ENCODE peak calls at places on chromosomes 5 and 9, in nine cellular contexts. One of them, this sample, is unnamed.

GRCh38 chr9:117234178-117234577 is 180.7 kb downstream of the ASTN2 start:
- DNase-seq in thyroid gland: no peak
- DNase-seq in brain microvascular endothelial cell: no peak
- DNase-seq in fibroblast of lung: no peak
- DNase-seq in stomach: no peak
- DNase-seq in aorta: no peak
- DNase-seq in uterus: no peak
- DNase-seq in cardiac fibroblast: no peak
- DNase-seq in WERI-Rb-1: peak
- DNase-seq in this sample: no peak

GRCh38 chr5:59039296-59040006 is 456.6 kb downstream of the RAB3C start:
- DNase-seq in uterus: peak
- DNase-seq in aorta: peak
- DNase-seq in fibroblast of lung: peak
- DNase-seq in stomach: peak
- DNase-seq in brain microvascular endothelial cell: peak
- DNase-seq in thyroid gland: peak
- DNase-seq in WERI-Rb-1: peak
- DNase-seq in cardiac fibroblast: peak
- DNase-seq in this sample: peak

GRCh38 chr5:174355208-174355612 is 309.7 kb downstream of the NSG2 start:
- DNase-seq in brain microvascular endothelial cell: peak
- DNase-seq in stomach: no peak
- DNase-seq in thyroid gland: no peak
- DNase-seq in WERI-Rb-1: no peak
- DNase-seq in fibroblast of lung: peak
- DNase-seq in cardiac fibroblast: peak
- DNase-seq in aorta: no peak
- DNase-seq in uterus: no peak
- DNase-seq in this sample: no peak

GRCh38 chr5:152487130-152487529 is 82.1 kb upstream of the NMUR2 start:
- DNase-seq in cardiac fibroblast: no peak
- DNase-seq in WERI-Rb-1: no peak
- DNase-seq in thyroid gland: no peak
- DNase-seq in brain microvascular endothelial cell: no peak
- DNase-seq in aorta: no peak
- DNase-seq in stomach: no peak
- DNase-seq in uterus: no peak
- DNase-seq in fibroblast of lung: no peak
- DNase-seq in this sample: no peak

GRCh38 chr9:34995288-34996060 is 5.9 kb downstream of the DNAJB5 start:
- DNase-seq in uterus: no peak
- DNase-seq in WERI-Rb-1: peak
- DNase-seq in cardiac fibroblast: peak
- DNase-seq in brain microvascular endothelial cell: no peak
- DNase-seq in stomach: no peak
- DNase-seq in thyroid gland: no peak
- DNase-seq in aorta: no peak
- DNase-seq in fibroblast of lung: peak
- DNase-seq in this sample: no peak

GRCh38 chr5:159730285-159730684 is 186.0 kb upstream of the ADRA1B start:
- DNase-seq in uterus: no peak
- DNase-seq in aorta: no peak
- DNase-seq in cardiac fibroblast: no peak
- DNase-seq in fibroblast of lung: no peak
- DNase-seq in thyroid gland: no peak
- DNase-seq in stomach: no peak
- DNase-seq in brain microvascular endothelial cell: no peak
- DNase-seq in WERI-Rb-1: no peak
- DNase-seq in this sample: no peak

GRCh38 chr5:150394103-150394502 is 18.6 kb downstream of the CD74 start:
- DNase-seq in stomach: no peak
- DNase-seq in brain microvascular endothelial cell: peak
- DNase-seq in aorta: no peak
- DNase-seq in fibroblast of lung: peak
- DNase-seq in cardiac fibroblast: no peak
- DNase-seq in WERI-Rb-1: no peak
- DNase-seq in thyroid gland: no peak
- DNase-seq in uterus: no peak
- DNase-seq in this sample: no peak

GRCh38 chr5:32996336-32996735 is 285.2 kb downstream of the NPR3 start:
- DNase-seq in uterus: no peak
- DNase-seq in aorta: no peak
- DNase-seq in cardiac fibroblast: no peak
- DNase-seq in WERI-Rb-1: no peak
- DNase-seq in stomach: no peak
- DNase-seq in brain microvascular endothelial cell: no peak
- DNase-seq in thyroid gland: no peak
- DNase-seq in fibroblast of lung: no peak
- DNase-seq in this sample: no peak

GRCh38 chr5:123651234-123651633 is 139.3 kb downstream of the CSNK1G3 start:
- DNase-seq in aorta: no peak
- DNase-seq in cardiac fibroblast: no peak
- DNase-seq in fibroblast of lung: no peak
- DNase-seq in thyroid gland: no peak
- DNase-seq in stomach: no peak
- DNase-seq in uterus: no peak
- DNase-seq in WERI-Rb-1: no peak
- DNase-seq in brain microvascular endothelial cell: no peak
- DNase-seq in this sample: no peak

GRCh38 chr5:35815089-35815936 is 41.4 kb upstream of the IL7R start:
- DNase-seq in WERI-Rb-1: peak
- DNase-seq in cardiac fibroblast: peak
- DNase-seq in stomach: no peak
- DNase-seq in aorta: no peak
- DNase-seq in uterus: no peak
- DNase-seq in fibroblast of lung: no peak
- DNase-seq in thyroid gland: no peak
- DNase-seq in brain microvascular endothelial cell: peak
- DNase-seq in this sample: peak

GRCh38 chr5:24791326-24791725 is 146.5 kb upstream of the CDH10 start:
- DNase-seq in thyroid gland: no peak
- DNase-seq in brain microvascular endothelial cell: no peak
- DNase-seq in uterus: no peak
- DNase-seq in fibroblast of lung: no peak
- DNase-seq in aorta: no peak
- DNase-seq in stomach: no peak
- DNase-seq in cardiac fibroblast: no peak
- DNase-seq in WERI-Rb-1: no peak
- DNase-seq in this sample: no peak

DNA sequence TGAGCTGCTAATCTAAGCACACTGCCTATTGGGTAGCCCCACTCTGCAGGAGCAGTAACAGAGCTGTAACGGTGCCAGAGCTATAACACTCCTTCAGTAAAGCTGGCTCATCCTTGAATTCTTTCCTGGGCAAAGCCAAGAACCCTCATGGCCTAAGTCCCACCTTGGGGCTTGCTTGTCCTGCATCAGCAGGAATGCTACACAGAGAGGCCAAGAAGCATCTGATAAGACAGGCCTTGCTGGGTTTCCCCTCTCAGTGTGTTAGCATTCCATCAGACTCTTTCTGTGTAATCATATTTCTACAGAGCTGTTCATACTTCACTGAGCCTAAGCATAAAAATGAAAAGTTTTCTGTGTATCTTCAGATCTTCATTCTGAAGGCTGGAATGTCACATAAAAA is 262.9 kb upstream of the KLF9 start:
- DNase-seq in stomach: no peak
- DNase-seq in cardiac fibroblast: peak
- DNase-seq in brain microvascular endothelial cell: no peak
- DNase-seq in thyroid gland: no peak
- DNase-seq in uterus: no peak
- DNase-seq in aorta: no peak
- DNase-seq in WERI-Rb-1: no peak
- DNase-seq in fibroblast of lung: no peak
- DNase-seq in this sample: no peak
- H3K4me3 ChIP-seq in stomach: no peak
- H3K4me3 ChIP-seq in cardiac fibroblast: no peak
- H3K4me3 ChIP-seq in brain microvascular endothelial cell: no peak
- H3K4me3 ChIP-seq in thyroid gland: no peak
- H3K4me3 ChIP-seq in uterus: no peak
- H3K4me3 ChIP-seq in aorta: no peak
- H3K4me3 ChIP-seq in WERI-Rb-1: no peak
- H3K4me3 ChIP-seq in fibroblast of lung: no peak
- H3K4me3 ChIP-seq in this sample: no peak

DNA sequence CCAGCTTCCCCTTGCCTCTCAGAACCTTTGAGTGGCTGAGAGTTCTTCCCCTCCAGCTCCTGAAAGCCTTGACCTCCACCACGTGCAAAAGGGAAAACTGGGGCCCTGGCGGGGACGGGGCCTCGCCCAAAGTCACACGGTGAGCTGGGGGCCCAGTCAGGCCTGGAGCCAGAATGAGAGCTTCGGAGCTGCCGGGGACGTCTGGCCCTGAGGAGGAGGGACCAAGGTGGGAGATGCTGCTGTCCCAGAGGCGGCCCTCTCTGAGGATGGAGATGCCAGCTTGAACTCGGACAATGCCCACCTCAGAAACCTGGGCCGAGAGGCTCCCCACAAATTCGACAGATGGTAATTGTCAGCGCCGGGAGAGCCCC is 652 bp downstream of the AK8 start:
- DNase-seq in WERI-Rb-1: no peak
- DNase-seq in aorta: no peak
- DNase-seq in cardiac fibroblast: no peak
- DNase-seq in brain microvascular endothelial cell: no peak
- DNase-seq in fibroblast of lung: no peak
- DNase-seq in stomach: no peak
- DNase-seq in thyroid gland: no peak
- DNase-seq in uterus: no peak
- DNase-seq in this sample: no peak
- H3K4me3 ChIP-seq in WERI-Rb-1: peak
- H3K4me3 ChIP-seq in aorta: no peak
- H3K4me3 ChIP-seq in cardiac fibroblast: peak
- H3K4me3 ChIP-seq in brain microvascular endothelial cell: peak
- H3K4me3 ChIP-seq in fibroblast of lung: peak
- H3K4me3 ChIP-seq in stomach: peak
- H3K4me3 ChIP-seq in thyroid gland: peak
- H3K4me3 ChIP-seq in uterus: no peak
- H3K4me3 ChIP-seq in this sample: peak

GRCh38 chr5:132259061-132259851 is 1.8 kb downstream of the PDLIM4 start:
- DNase-seq in aorta: peak
- DNase-seq in WERI-Rb-1: peak
- DNase-seq in thyroid gland: peak
- DNase-seq in brain microvascular endothelial cell: peak
- DNase-seq in stomach: peak
- DNase-seq in uterus: peak
- DNase-seq in cardiac fibroblast: peak
- DNase-seq in fibroblast of lung: peak
- DNase-seq in this sample: peak

GRCh38 chr5:132258102-132259060 is 885 bp downstream of the PDLIM4 start:
- DNase-seq in fibroblast of lung: peak
- DNase-seq in WERI-Rb-1: peak
- DNase-seq in aorta: peak
- DNase-seq in cardiac fibroblast: no peak
- DNase-seq in thyroid gland: no peak
- DNase-seq in brain microvascular endothelial cell: peak
- DNase-seq in uterus: peak
- DNase-seq in stomach: no peak
- DNase-seq in this sample: no peak

GRCh38 chr5:132256783-132257130 is 739 bp upstream of the PDLIM4 start:
- DNase-seq in cardiac fibroblast: no peak
- DNase-seq in stomach: no peak
- DNase-seq in brain microvascular endothelial cell: no peak
- DNase-seq in aorta: no peak
- DNase-seq in WERI-Rb-1: peak
- DNase-seq in fibroblast of lung: no peak
- DNase-seq in thyroid gland: no peak
- DNase-seq in uterus: no peak
- DNase-seq in this sample: no peak

GRCh38 chr5:132256086-132256782 is 1.3 kb upstream of the PDLIM4 start:
- DNase-seq in stomach: no peak
- DNase-seq in cardiac fibroblast: no peak
- DNase-seq in fibroblast of lung: no peak
- DNase-seq in thyroid gland: no peak
- DNase-seq in uterus: no peak
- DNase-seq in WERI-Rb-1: peak
- DNase-seq in aorta: peak
- DNase-seq in brain microvascular endothelial cell: no peak
- DNase-seq in this sample: no peak

GRCh38 chr5:132257131-132258101 is at the start of gene PDLIM4:
- DNase-seq in stomach: no peak
- DNase-seq in WERI-Rb-1: peak
- DNase-seq in brain microvascular endothelial cell: peak
- DNase-seq in uterus: peak
- DNase-seq in thyroid gland: peak
- DNase-seq in fibroblast of lung: peak
- DNase-seq in cardiac fibroblast: peak
- DNase-seq in aorta: peak
- DNase-seq in this sample: peak
- H3K4me3 ChIP-seq in stomach: peak
- H3K4me3 ChIP-seq in WERI-Rb-1: no peak
- H3K4me3 ChIP-seq in brain microvascular endothelial cell: peak
- H3K4me3 ChIP-seq in uterus: peak
- H3K4me3 ChIP-seq in thyroid gland: peak
- H3K4me3 ChIP-seq in fibroblast of lung: peak
- H3K4me3 ChIP-seq in cardiac fibroblast: peak
- H3K4me3 ChIP-seq in aorta: peak
- H3K4me3 ChIP-seq in this sample: peak

GRCh38 chr9:131030978-131031641 is 22.1 kb downstream of the LAMC3 start:
- DNase-seq in WERI-Rb-1: no peak
- DNase-seq in brain microvascular endothelial cell: no peak
- DNase-seq in aorta: no peak
- DNase-seq in uterus: no peak
- DNase-seq in cardiac fibroblast: no peak
- DNase-seq in stomach: no peak
- DNase-seq in fibroblast of lung: no peak
- DNase-seq in thyroid gland: no peak
- DNase-seq in this sample: no peak

GRCh38 chr9:131028931-131029573 is 20.1 kb downstream of the LAMC3 start:
- DNase-seq in thyroid gland: no peak
- DNase-seq in uterus: no peak
- DNase-seq in cardiac fibroblast: no peak
- DNase-seq in brain microvascular endothelial cell: no peak
- DNase-seq in fibroblast of lung: no peak
- DNase-seq in aorta: no peak
- DNase-seq in WERI-Rb-1: no peak
- DNase-seq in stomach: no peak
- DNase-seq in this sample: no peak

GRCh38 chr9:131028221-131028884 is 19.4 kb downstream of the LAMC3 start:
- DNase-seq in brain microvascular endothelial cell: no peak
- DNase-seq in cardiac fibroblast: no peak
- DNase-seq in uterus: no peak
- DNase-seq in fibroblast of lung: no peak
- DNase-seq in aorta: no peak
- DNase-seq in thyroid gland: no peak
- DNase-seq in stomach: no peak
- DNase-seq in WERI-Rb-1: no peak
- DNase-seq in this sample: no peak

GRCh38 chr9:131030239-131030977 is 21.4 kb downstream of the LAMC3 start:
- DNase-seq in brain microvascular endothelial cell: no peak
- DNase-seq in WERI-Rb-1: no peak
- DNase-seq in thyroid gland: no peak
- DNase-seq in aorta: no peak
- DNase-seq in fibroblast of lung: no peak
- DNase-seq in uterus: no peak
- DNase-seq in stomach: no peak
- DNase-seq in cardiac fibroblast: no peak
- DNase-seq in this sample: no peak

DNA sequence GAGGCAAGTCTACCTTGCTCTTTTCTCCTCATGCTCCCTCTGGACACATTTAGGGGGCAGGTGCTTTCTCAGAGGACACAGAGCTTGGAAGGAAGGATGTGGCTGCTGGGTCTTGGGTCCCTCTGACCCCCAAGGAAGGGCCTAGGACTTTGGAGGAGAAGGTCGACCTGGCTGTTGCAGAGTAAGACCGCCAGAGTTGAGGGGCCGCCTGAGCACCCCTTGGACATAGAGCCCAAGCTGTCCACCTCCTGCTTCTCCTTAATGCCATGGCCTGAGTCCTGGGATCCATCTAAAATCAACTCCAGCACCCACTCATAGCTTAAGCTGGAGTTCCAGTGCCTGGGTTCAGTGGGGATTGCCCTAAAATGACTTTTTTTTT is 20.6 kb downstream of the LAMC3 start:
- DNase-seq in thyroid gland: no peak
- DNase-seq in uterus: no peak
- DNase-seq in WERI-Rb-1: no peak
- DNase-seq in cardiac fibroblast: no peak
- DNase-seq in aorta: no peak
- DNase-seq in brain microvascular endothelial cell: no peak
- DNase-seq in fibroblast of lung: no peak
- DNase-seq in stomach: no peak
- DNase-seq in this sample: no peak
- H3K4me3 ChIP-seq in thyroid gland: no peak
- H3K4me3 ChIP-seq in uterus: no peak
- H3K4me3 ChIP-seq in WERI-Rb-1: no peak
- H3K4me3 ChIP-seq in cardiac fibroblast: no peak
- H3K4me3 ChIP-seq in aorta: no peak
- H3K4me3 ChIP-seq in brain microvascular endothelial cell: no peak
- H3K4me3 ChIP-seq in fibroblast of lung: no peak
- H3K4me3 ChIP-seq in stomach: no peak
- H3K4me3 ChIP-seq in this sample: no peak

This sample was measured in neural progenitor cell.